ENCODE peak calls at places on chromosomes 12 and 14, in six cellular contexts. I, R, X, D, O and C are unnamed samples.

GRCh38 chr12:32821293-32822089 is 65.8 kb upstream of the YARS2 start:
- DNase-seq in X (no peak), R (no peak), O (no peak), I (no peak), D (no peak), C (no peak)

GRCh38 chr12:54935235-54935951 is 49.2 kb downstream of the TESPA1 start:
- DNase-seq in D (no peak), X (no peak), I (peak; percentile 84), R (no peak), O (no peak), C (peak; percentile 21)

GRCh38 chr14:84891414-84891813 is 638.5 kb upstream of the FLRT2 start:
- DNase-seq in I (no peak), R (no peak), O (no peak), D (no peak), X (no peak), C (no peak)

GRCh38 chr12:39431002-39431796 is 11.7 kb downstream of the KIF21A start:
- DNase-seq in R (no peak), O (no peak), D (no peak), X (no peak), I (no peak), C (no peak)

GRCh38 chr14:22276913-22277816 is 311.9 kb downstream of the DAD1 start:
- DNase-seq in O (no peak), R (no peak), X (no peak), I (peak; percentile 25), D (no peak), C (no peak)

GRCh38 chr12:79938843-79939242 is 3.9 kb upstream of the PPP1R12A start:
- DNase-seq in I (no peak), X (no peak), D (no peak), R (no peak), O (no peak), C (no peak)

GRCh38 chr14:94136575-94137331 is 7.3 kb upstream of the IFI27L2 start:
- DNase-seq in I (peak; percentile 83), R (peak; percentile 29), X (peak; percentile 92), O (peak; percentile 70), D (peak; percentile 95), C (no peak)

GRCh38 chr12:34352098-34352497 is 329.8 kb downstream of the ALG10 start:
- DNase-seq in I (no peak), R (no peak), D (no peak), X (no peak), O (no peak), C (no peak)

GRCh38 chr12:52232233-52232915 is 669 bp upstream of the KRT7 start:
- DNase-seq in O (peak; percentile 63), I (no peak), R (no peak), D (no peak), X (peak; percentile 50), C (no peak)

GRCh38 chr14:33916663-33917565 is 34.0 kb downstream of the EGLN3 start:
- DNase-seq in D (no peak), O (no peak), I (peak; percentile 51), R (no peak), X (no peak), C (no peak)

GRCh38 chr12:106127289-106128126 is 11.2 kb downstream of the NUAK1 start:
- DNase-seq in I (peak; percentile 69), X (no peak), D (no peak), R (no peak), O (no peak), C (no peak)

GRCh38 chr14:77485901-77486678 is 12.5 kb downstream of the ISM2 start:
- DNase-seq in I (peak; percentile 43), R (no peak), O (no peak), D (no peak), X (no peak), C (no peak)

GRCh38 chr14:77962731-77963520 is 163.0 kb downstream of the ADCK1 start:
- DNase-seq in X (no peak), D (no peak), I (no peak), R (no peak), O (no peak), C (no peak)

GRCh38 chr12:93974252-93974651 is 174.1 kb upstream of the PLXNC1 start:
- DNase-seq in X (no peak), R (no peak), O (no peak), I (no peak), D (no peak), C (no peak)

GRCh38 chr12:14366211-14366762 is 805 bp downstream of the ATF7IP start:
- DNase-seq in R (no peak), O (no peak), D (no peak), X (no peak), I (peak; percentile 58), C (no peak)

GRCh38 chr14:66974397-66975025 is 214.7 kb upstream of the GARIN2 start:
- DNase-seq in O (no peak), X (no peak), R (no peak), I (peak; percentile 4), D (no peak), C (no peak)

GRCh38 chr14:45891417-45892080 is 638.5 kb upstream of the MIS18BP1 start:
- DNase-seq in R (peak; percentile 18), I (no peak), D (peak; percentile 36), X (no peak), O (no peak), C (no peak)

GRCh38 chr12:52426034-52426433 is 8.1 kb downstream of the KRT75 start:
- DNase-seq in D (no peak), X (no peak), O (no peak), I (no peak), R (no peak), C (no peak)

GRCh38 chr14:24312736-24313507 is 1.6 kb downstream of the LTB4R start:
- DNase-seq in X (no peak), I (no peak), R (no peak), D (no peak), O (no peak), C (no peak)

GRCh38 chr14:72514660-72515025 is 379.3 kb downstream of the DPF3 start:
- DNase-seq in X (no peak), R (no peak), O (no peak), D (no peak), I (no peak), C (no peak)

GRCh38 chr12:109165599-109165998 is 49.2 kb downstream of the ACACB start:
- DNase-seq in I (no peak), O (no peak), R (no peak), D (no peak), X (no peak), C (no peak)

GRCh38 chr12:26252946-26253345 is 57.6 kb downstream of the SSPN start:
- DNase-seq in D (no peak), X (no peak), I (no peak), R (no peak), O (no peak), C (no peak)

GRCh38 chr12:211639-212382 is 2.1 kb downstream of the SLC6A12 start:
- DNase-seq in R (no peak), O (no peak), D (no peak), I (no peak), X (no peak), C (no peak)

DNA sequence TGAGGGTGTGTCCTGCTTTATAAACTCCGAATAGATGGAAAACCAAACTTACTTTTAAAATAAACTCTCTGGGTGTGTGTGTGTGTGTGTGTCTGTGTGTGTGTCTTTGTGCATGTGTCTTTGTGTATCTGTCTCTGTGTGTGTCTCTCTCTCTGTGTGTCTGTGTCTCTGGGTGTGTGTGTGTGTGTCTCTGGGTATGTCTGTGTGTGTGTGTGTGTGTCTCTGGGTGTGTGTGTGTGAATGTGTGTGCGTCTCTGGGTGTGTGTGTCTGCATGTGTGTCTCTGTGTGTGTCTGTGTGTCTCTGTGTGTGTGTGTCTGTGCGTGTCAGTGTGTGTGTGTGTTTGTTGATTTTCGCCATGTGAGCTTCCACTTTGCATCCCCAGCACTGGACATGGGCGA is 9.2 kb downstream of the RAN start:
- DNase-seq in O (no peak), I (no peak), X (no peak), R (no peak), D (no peak), C (no peak)
- TF ChIP-seq POLR2A in O (no peak), I (peak; percentile 9), X (no peak), R (no peak), D (no peak), C (no peak)

DNA sequence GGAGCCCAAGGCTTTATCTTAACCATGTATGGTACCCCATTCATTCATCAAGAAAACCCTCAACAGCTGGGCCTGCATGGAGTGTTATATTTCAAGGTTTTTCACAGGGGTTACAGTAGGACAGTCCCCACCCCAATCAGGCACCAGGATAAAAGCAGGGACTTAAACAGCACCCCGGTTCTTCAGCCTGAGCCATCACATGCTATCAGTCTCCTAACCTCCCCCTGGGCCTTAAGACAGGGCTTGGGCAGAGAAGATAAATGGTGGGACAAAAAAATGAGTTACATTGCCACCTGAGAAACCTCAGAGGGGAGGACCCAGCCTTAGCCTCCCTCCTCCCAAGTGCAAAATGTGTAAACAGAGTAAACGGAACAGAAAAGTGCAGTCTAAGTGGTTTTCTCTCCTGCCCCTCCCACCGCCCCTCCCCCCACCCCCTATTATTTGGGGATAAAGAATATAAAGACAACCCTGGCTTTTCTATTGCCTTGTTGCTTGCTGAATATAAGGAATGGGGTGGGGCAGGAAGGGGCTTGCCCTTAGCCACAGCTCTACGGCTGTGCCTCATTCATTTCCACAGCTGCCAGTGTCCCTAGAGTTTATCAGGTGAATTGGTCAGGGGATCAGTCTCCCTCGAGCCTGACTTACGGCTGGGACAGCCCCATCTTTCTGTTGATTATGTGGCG is 18.7 kb downstream of the MAP3K12 start:
- DNase-seq in R (no peak), D (no peak), O (no peak), X (no peak), I (no peak), C (no peak)
- TF ChIP-seq POLR2A in R (no peak), D (no peak), O (no peak), X (no peak), I (no peak), C (no peak)

DNA sequence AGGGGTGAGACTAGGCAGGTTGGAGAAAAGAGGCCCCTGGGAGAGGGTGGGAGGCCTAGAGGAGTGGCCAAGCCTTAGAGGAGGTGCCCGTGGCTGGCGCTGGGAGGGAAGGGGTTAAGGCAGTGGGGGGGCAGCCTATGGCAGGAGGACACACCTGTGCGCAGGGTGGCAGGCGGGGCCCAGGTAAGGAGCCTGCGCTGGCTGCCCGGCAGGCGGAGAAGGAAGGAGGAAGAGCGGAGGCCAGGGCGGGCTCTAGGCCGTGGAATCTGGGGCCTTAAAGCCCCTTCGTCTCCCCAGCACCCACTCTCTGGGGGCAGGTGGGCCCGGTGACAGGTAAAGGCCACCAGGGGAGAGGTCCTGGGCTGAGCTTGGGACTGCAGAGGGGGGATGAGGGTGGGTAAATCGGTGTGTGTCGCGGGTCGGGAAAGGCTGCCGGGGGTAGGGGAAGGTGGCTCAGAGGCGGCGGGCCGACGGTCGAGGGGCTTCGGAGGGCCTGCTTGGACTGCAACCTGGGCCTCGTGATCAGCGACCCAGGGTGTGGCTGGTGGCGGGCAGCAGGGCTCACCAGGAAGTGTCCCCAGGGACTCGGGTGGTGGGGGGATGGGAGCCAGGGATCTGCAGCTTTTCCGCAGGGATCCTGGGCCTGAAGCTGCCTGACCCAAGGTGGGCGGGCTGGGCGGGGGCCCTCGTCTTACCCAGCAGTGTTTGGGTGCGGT is 7.3 kb downstream of the PHB2 start:
- DNase-seq in D (peak; percentile 95), O (peak; percentile 92), R (peak; percentile 90), I (no peak), X (peak; percentile 83), C (no peak)
- TF ChIP-seq POLR2A in D (peak; percentile 99), O (peak; percentile 90), R (peak; percentile 70), I (no peak), X (peak; percentile 47), C (no peak)

DNA sequence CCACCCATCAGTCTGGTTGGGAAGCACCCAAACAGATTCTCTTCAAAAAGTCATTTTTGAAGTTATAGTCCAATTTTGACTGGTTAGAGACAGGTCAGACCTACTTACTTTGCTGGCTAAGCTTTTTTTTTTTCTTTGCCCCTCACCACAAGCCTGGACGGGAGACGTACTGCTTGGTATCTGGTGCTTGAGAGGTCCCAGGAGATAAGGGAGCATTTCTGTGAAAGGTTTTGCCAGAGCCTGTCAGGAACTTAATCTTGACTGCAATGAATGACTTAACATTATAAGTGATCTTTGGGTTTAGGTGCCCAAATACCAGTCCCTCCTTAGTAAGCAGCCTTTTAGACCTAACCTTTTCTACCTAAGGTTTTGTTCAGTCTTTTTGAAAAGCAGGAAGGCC is 6.3 kb downstream of the MTHFD1 start:
- DNase-seq in O (no peak), R (no peak), D (no peak), X (no peak), I (no peak), C (no peak)
- TF ChIP-seq POLR2A in O (no peak), R (no peak), D (no peak), X (no peak), I (no peak), C (no peak)